ENCODE peak calls at places on chromosomes 12 and 14, in four cellular contexts. B, Y, T and C are unnamed samples.

GRCh38 chr14:86815341-86815740 is 1177.6 kb downstream of the GALC start:
- DNase-seq in B (no peak), Y (no peak), T (no peak), C (no peak)

GRCh38 chr12:6044082-6044481 is 80.4 kb downstream of the VWF start:
- DNase-seq in B (no peak), Y (no peak), T (no peak), C (no peak)

GRCh38 chr14:91067186-91067585 is 6.7 kb upstream of the RPS6KA5 start:
- DNase-seq in B (no peak), Y (no peak), T (no peak), C (no peak)

GRCh38 chr12:96242597-96242996 is 48.4 kb downstream of the ELK3 start:
- DNase-seq in B (no peak), Y (no peak), T (no peak), C (no peak)

GRCh38 chr12:114395755-114396152 is 10.2 kb downstream of the TBX5 start:
- DNase-seq in B (no peak), Y (no peak), T (no peak), C (no peak)

GRCh38 chr12:6626654-6627283 is 9.0 kb downstream of the LPAR5 start:
- DNase-seq in B (no peak), Y (no peak), T (no peak), C (no peak)

GRCh38 chr12:109258607-109259544 is 50.2 kb downstream of the FOXN4 start:
- DNase-seq in B (no peak), Y (peak), T (no peak), C (no peak)

GRCh38 chr14:74019743-74020142 is 594 bp downstream of the BBOF1 start:
- DNase-seq in B (no peak), Y (no peak), T (no peak), C (no peak)

GRCh38 chr14:99752486-99753121 is 40.6 kb upstream of the EML1 start:
- DNase-seq in B (no peak), Y (no peak), T (no peak), C (no peak)

GRCh38 chr14:61561657-61562276 is 133.5 kb upstream of the HIF1A start:
- DNase-seq in B (no peak), Y (peak), T (peak), C (no peak)

GRCh38 chr12:43884683-43885410 is 49.0 kb downstream of the TMEM117 start:
- DNase-seq in B (no peak), Y (no peak), T (no peak), C (no peak)

GRCh38 chr14:76352639-76353281 is 23.2 kb upstream of the ESRRB start:
- DNase-seq in B (peak), Y (peak), T (no peak), C (peak)

GRCh38 chr12:110744176-110744575 is 1.5 kb upstream of the PPP1CC start:
- DNase-seq in B (peak), Y (no peak), T (no peak), C (no peak)

GRCh38 chr12:104507672-104508071 is 50.9 kb downstream of the CHST11 start:
- DNase-seq in B (no peak), Y (no peak), T (no peak), C (no peak)

GRCh38 chr14:84108746-84109457 is 1421.0 kb upstream of the FLRT2 start:
- DNase-seq in B (no peak), Y (no peak), T (no peak), C (no peak)

GRCh38 chr12:97568336-97569180 is 106.0 kb downstream of the RMST start:
- DNase-seq in B (no peak), Y (no peak), T (no peak), C (no peak)

GRCh38 chr12:54824402-54824801 is 29.9 kb upstream of the MUCL1 start:
- DNase-seq in B (no peak), Y (no peak), T (no peak), C (no peak)
- TF ChIP-seq CTCF in B (peak), Y (no peak), T (peak), C (no peak)

DNA sequence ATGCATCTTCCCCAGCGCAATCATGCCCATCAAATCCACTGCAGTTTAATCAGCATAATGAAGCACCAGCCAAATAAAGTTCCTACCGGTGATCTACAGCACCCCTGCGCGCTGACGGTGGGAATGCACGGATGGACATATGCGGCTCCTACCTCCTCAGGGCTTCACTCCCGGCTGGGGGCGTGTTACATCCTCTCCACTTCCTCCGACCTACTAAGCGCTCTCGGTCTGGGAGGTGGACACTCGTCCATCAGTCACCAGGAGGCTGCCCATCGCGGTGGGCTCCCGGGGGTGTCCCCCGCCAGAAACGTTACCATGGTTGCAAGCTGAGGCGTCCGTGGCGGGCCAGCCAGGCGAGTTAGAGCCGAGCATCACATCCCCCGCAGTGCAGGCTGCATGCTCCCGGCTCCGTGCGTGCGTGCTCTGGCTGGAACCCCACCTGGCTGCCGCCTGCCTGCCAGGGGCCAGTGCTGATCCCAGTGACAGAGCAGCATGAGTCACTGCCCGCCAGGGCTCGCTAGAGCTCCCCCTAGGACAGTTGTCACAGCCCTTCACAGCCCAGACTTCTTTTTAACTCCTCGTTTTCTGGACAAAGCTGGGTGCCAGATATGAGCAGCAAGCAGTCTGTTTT is 73.0 kb downstream of the CIT start:
- DNase-seq in B (no peak), Y (peak), T (peak), C (peak)
- TF ChIP-seq CTCF in B (no peak), Y (no peak), T (peak), C (peak)

DNA sequence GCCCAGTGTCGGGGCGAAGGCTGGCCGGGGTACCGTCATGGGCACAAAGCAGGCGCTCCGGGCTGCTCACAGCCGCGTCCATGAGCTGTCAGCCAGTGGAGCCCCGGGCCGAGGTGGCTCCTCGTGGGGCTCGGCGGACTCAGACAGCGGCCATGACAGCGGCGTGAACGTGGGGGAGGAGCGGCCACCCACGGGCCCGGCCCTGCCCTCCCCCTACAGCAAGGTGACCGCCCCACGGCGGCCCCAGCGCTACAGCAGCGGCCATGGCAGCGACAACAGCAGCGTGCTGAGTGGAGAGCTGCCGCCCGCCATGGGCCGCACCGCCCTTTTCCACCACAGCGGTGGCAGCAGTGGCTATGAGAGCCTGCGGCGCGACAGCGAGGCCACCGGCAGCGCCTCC is 39.0 kb downstream of the KIF26A start:
- DNase-seq in B (no peak), Y (no peak), T (no peak), C (no peak)
- TF ChIP-seq CTCF in B (no peak), Y (no peak), T (no peak), C (no peak)

GRCh38 chr12:115693970-115694369 is 583.5 kb downstream of the MED13L start:
- DNase-seq in B (no peak), Y (no peak), T (no peak), C (no peak)

GRCh38 chr12:115694564-115694963 is 582.9 kb downstream of the MED13L start:
- DNase-seq in B (no peak), Y (no peak), T (no peak), C (no peak)

GRCh38 chr12:115687094-115687493 is 590.4 kb downstream of the MED13L start:
- DNase-seq in B (no peak), Y (no peak), T (no peak), C (no peak)

GRCh38 chr12:115691123-115691522 is 586.4 kb downstream of the MED13L start:
- DNase-seq in B (no peak), Y (no peak), T (no peak), C (no peak)
- TF ChIP-seq CTCF in B (no peak), Y (no peak), T (no peak), C (no peak)

GRCh38 chr12:38662851-38663250 is 242.5 kb downstream of the CPNE8 start:
- DNase-seq in B (no peak), Y (no peak), T (no peak), C (no peak)
- TF ChIP-seq CTCF in B (no peak), Y (no peak), T (no peak), C (no peak)

GRCh38 chr14:104442611-104443390 is 136.8 kb upstream of the C14orf180 start:
- DNase-seq in B (peak), Y (no peak), T (no peak), C (no peak)

GRCh38 chr14:104442107-104442551 is 137.4 kb upstream of the C14orf180 start:
- DNase-seq in B (peak), Y (no peak), T (no peak), C (no peak)

GRCh38 chr14:104445086-104445485 is 134.5 kb upstream of the C14orf180 start:
- DNase-seq in B (peak), Y (no peak), T (no peak), C (no peak)

GRCh38 chr14:104444159-104445030 is 135.2 kb upstream of the C14orf180 start:
- DNase-seq in B (peak), Y (no peak), T (no peak), C (no peak)

GRCh38 chr14:104443391-104444158 is 136.0 kb upstream of the C14orf180 start:
- DNase-seq in B (peak), Y (no peak), T (no peak), C (no peak)
- TF ChIP-seq CTCF in B (no peak), Y (no peak), T (no peak), C (no peak)